ENCODE peak calls at places on chromosomes 16 and 17, in six cellular contexts. F is activated CD8-positive, alpha-beta T cell treated with anti-CD3 and anti-CD28 coated beads for 36 hours; P is hypothalamus; B is NCI-H1105; L is GM20000; G is stimulated activated CD8-positive, alpha-beta memory T cell treated with anti-CD3 and anti-CD28 coated beads, Interleukin-15, amount 100 ng/mL, for 24 hours. H is an unnamed sample.

GRCh38 chr17:8151641-8152111 is 528 bp downstream of the PER1 start:
- DNase-seq in F (peak), B (peak), L (no peak), P (peak), G (no peak), H (peak)

GRCh38 chr16:16028311-16028999 is 79.0 kb downstream of the ABCC1 start:
- DNase-seq in F (no peak), G (no peak), L (no peak), P (no peak), B (no peak), H (no peak)

GRCh38 chr17:50882851-50883250 is 16.7 kb upstream of the TOB1 start:
- DNase-seq in G (no peak), P (no peak), F (no peak), B (no peak), L (no peak), H (no peak)

GRCh38 chr16:27098366-27099050 is 31.8 kb downstream of the C16orf82 start:
- DNase-seq in L (no peak), G (no peak), B (no peak), F (no peak), P (no peak), H (no peak)

GRCh38 chr17:4508207-4508606 is 9.5 kb downstream of the SPNS2 start:
- DNase-seq in F (no peak), L (no peak), P (no peak), B (no peak), G (no peak), H (no peak)

GRCh38 chr16:70738083-70738977 is 52.5 kb upstream of the MTSS2 start:
- DNase-seq in G (no peak), F (peak), L (no peak), B (no peak), P (no peak), H (no peak)

GRCh38 chr17:45051060-45051719 is at the start of gene DCAKD:
- DNase-seq in B (peak), P (peak), L (peak), G (peak), F (peak), H (peak)

GRCh38 chr16:5056347-5056746 is 9.4 kb downstream of the C16orf89 start:
- DNase-seq in P (no peak), B (no peak), G (peak), L (peak), F (peak), H (no peak)

GRCh38 chr16:26772503-26772902 is 294.2 kb upstream of the C16orf82 start:
- DNase-seq in P (no peak), F (no peak), G (no peak), L (no peak), B (no peak), H (no peak)

GRCh38 chr16:79542196-79542859 is 58.2 kb downstream of the MAF start:
- DNase-seq in P (no peak), G (no peak), L (no peak), B (no peak), F (no peak), H (no peak)

GRCh38 chr16:80045944-80046660 is 445.6 kb upstream of the MAF start:
- DNase-seq in B (peak), P (no peak), L (no peak), G (no peak), F (no peak), H (peak)

GRCh38 chr17:50170662-50171370 is 5.0 kb downstream of the SGCA start:
- DNase-seq in G (no peak), L (peak), P (no peak), F (peak), B (no peak), H (no peak)

GRCh38 chr17:32185875-32186274 is 43.6 kb downstream of the RHOT1 start:
- DNase-seq in F (no peak), P (no peak), G (no peak), L (no peak), B (no peak), H (no peak)